ENCODE peak calls at places on chromosomes 5 and 9, in eight cellular contexts. F is progenitor cell of endocrine pancreas; L is activated T-helper 2 cell treated with anti-CD3 and anti-CD28 coated beads, Interferon-gamma antibody, Interleukin-2, Interleukin-4, amounts not matched to agents 10 μg/mL and 5 μg/mL and 100 μg/mL, durations not matched to agents 14 hours and 24 hours and 36 hours; N is COR-L47; O is RPMI7951; W is neural crest cell; Y is tibial nerve; D is heart right ventricle. R is an unnamed sample.

GRCh38 chr9:95197692-95198271 is 119.7 kb downstream of the FANCC start:
- DNase-seq in F (no peak), L (no peak), N (no peak), O (peak; percentile 24), W (no peak), Y (no peak), D (no peak), R (no peak)

GRCh38 chr9:137809038-137809630 is 68.4 kb upstream of the CACNA1B start:
- DNase-seq in F (no peak), L (no peak), N (no peak), O (no peak), W (no peak), Y (no peak), D (no peak), R (no peak)

GRCh38 chr5:39775458-39776365 is 350.9 kb upstream of the DAB2 start:
- DNase-seq in F (no peak), L (no peak), N (no peak), O (peak; percentile 77), W (no peak), Y (no peak), D (no peak), R (no peak)

GRCh38 chr9:71614409-71614808 is 153.9 kb downstream of the CEMIP2 start:
- DNase-seq in F (no peak), L (no peak), N (no peak), O (no peak), W (no peak), Y (no peak), D (no peak), R (no peak)

GRCh38 chr9:77534376-77535057 is 113.6 kb downstream of the GNA14 start:
- DNase-seq in F (no peak), L (no peak), N (peak; percentile 67), O (peak; percentile 5), W (no peak), Y (no peak), D (no peak), R (peak; percentile 91)

GRCh38 chr9:130119521-130120206 is 52.5 kb upstream of the NCS1 start:
- DNase-seq in F (no peak), L (no peak), N (no peak), O (no peak), W (no peak), Y (no peak), D (no peak), R (no peak)

GRCh38 chr9:20804476-20805253 is 120.6 kb downstream of the FOCAD start:
- DNase-seq in F (no peak), L (no peak), N (no peak), O (no peak), W (no peak), Y (no peak), D (no peak), R (no peak)

GRCh38 chr9:98978231-98978681 is 34.5 kb downstream of the COL15A1 start:
- DNase-seq in F (no peak), L (no peak), N (peak; percentile 64), O (peak; percentile 56), W (no peak), Y (no peak), D (no peak), R (no peak)

GRCh38 chr9:136084191-136084944 is 10.7 kb downstream of the NACC2 start:
- DNase-seq in F (no peak), L (no peak), N (no peak), O (no peak), W (no peak), Y (no peak), D (peak; percentile 11), R (no peak)

GRCh38 chr5:180598797-180599589 is 7.7 kb upstream of the SCGB3A1 start:
- DNase-seq in F (no peak), L (no peak), N (no peak), O (no peak), W (no peak), Y (no peak), D (no peak), R (no peak)

GRCh38 chr9:22241024-22241423 is 205.6 kb upstream of the DMRTA1 start:
- DNase-seq in F (no peak), L (no peak), N (no peak), O (no peak), W (no peak), Y (no peak), D (no peak), R (no peak)

GRCh38 chr5:112614986-112615385 is 122.7 kb upstream of the APC start:
- DNase-seq in F (no peak), L (no peak), N (no peak), O (no peak), W (no peak), Y (no peak), D (no peak), R (no peak)

GRCh38 chr9:27763831-27764230 is 190.6 kb upstream of the C9orf72 start:
- DNase-seq in F (no peak), L (no peak), N (no peak), O (no peak), W (no peak), Y (no peak), D (no peak), R (no peak)

GRCh38 chr5:15645376-15645775 is 145.4 kb downstream of the FBXL7 start:
- DNase-seq in F (no peak), L (no peak), N (no peak), O (peak; percentile 41), W (no peak), Y (no peak), D (no peak), R (no peak)

GRCh38 chr5:84487963-84488362 is 103.3 kb upstream of the EDIL3 start:
- DNase-seq in F (no peak), L (no peak), N (no peak), O (peak; percentile 41), W (no peak), Y (no peak), D (no peak), R (no peak)

GRCh38 chr9:102309379-102309778 is 570.9 kb upstream of the GRIN3A start:
- DNase-seq in F (no peak), L (no peak), N (no peak), O (no peak), W (no peak), Y (no peak), D (no peak), R (no peak)

GRCh38 chr5:40649493-40650030 is 30.2 kb upstream of the PTGER4 start:
- DNase-seq in F (no peak), L (no peak), N (no peak), O (no peak), W (no peak), Y (no peak), D (no peak), R (no peak)

GRCh38 chr9:85941966-85942912 is 1.3 kb downstream of the NAA35 start:
- DNase-seq in F (no peak), L (no peak), N (no peak), O (no peak), W (no peak), Y (no peak), D (no peak), R (no peak)

GRCh38 chr5:53030828-53031425 is 41.8 kb downstream of the ITGA2 start:
- DNase-seq in F (no peak), L (no peak), N (no peak), O (no peak), W (no peak), Y (no peak), D (no peak), R (peak; percentile 7)

GRCh38 chr5:142152383-142152730 is 43.8 kb downstream of the NDFIP1 start:
- DNase-seq in F (no peak), L (no peak), N (no peak), O (peak; percentile 20), W (no peak), Y (no peak), D (no peak), R (no peak)

GRCh38 chr5:142014911-142015584 is 2.2 kb upstream of the GNPDA1 start:
- DNase-seq in F (no peak), L (peak; percentile 30), N (peak; percentile 64), O (peak; percentile 50), W (peak; percentile 26), Y (no peak), D (no peak), R (peak; percentile 54)

GRCh38 chr9:120423812-120424211 is 156.2 kb downstream of the CDK5RAP2 start:
- DNase-seq in F (no peak), L (no peak), N (no peak), O (no peak), W (no peak), Y (no peak), D (no peak), R (no peak)

GRCh38 chr5:137743031-137743640 is 7.2 kb upstream of the KLHL3 start:
- DNase-seq in F (peak; percentile 28), L (peak; percentile 43), N (peak; percentile 71), O (peak; percentile 56), W (peak; percentile 61), Y (no peak), D (no peak), R (peak; percentile 71)

GRCh38 chr5:96332535-96333396 is 100.3 kb downstream of the PCSK1 start:
- DNase-seq in F (no peak), L (no peak), N (no peak), O (no peak), W (no peak), Y (no peak), D (no peak), R (no peak)

GRCh38 chr5:849651-850301 is 1.0 kb downstream of the ZDHHC11 start:
- DNase-seq in F (no peak), L (no peak), N (no peak), O (no peak), W (peak; percentile 51), Y (no peak), D (peak; percentile 44), R (no peak)

GRCh38 chr5:132271251-132272246 is 14.1 kb downstream of the PDLIM4 start:
- DNase-seq in F (no peak), L (no peak), N (no peak), O (no peak), W (no peak), Y (no peak), D (peak; percentile 44), R (no peak)

R was measured in globus pallidus.